ENCODE peak calls at places on chromosomes 7 and 10, in four cellular contexts. C, Y, M and O are unnamed samples.

GRCh38 chr7:11858668-11859302 is 26.8 kb upstream of the THSD7A start:
- DNase-seq in C (no peak), Y (peak), M (no peak), O (no peak)

GRCh38 chr7:75072978-75073282 is 672 bp downstream of the RCC1L start:
- DNase-seq in C (no peak), Y (no peak), M (no peak), O (no peak)

GRCh38 chr7:26083113-26083512 is 68.9 kb upstream of the NFE2L3 start:
- DNase-seq in C (peak), Y (peak), M (no peak), O (no peak)

GRCh38 chr7:104123786-104124185 is 84.0 kb downstream of the ORC5 start:
- DNase-seq in C (peak), Y (peak), M (peak), O (no peak)

GRCh38 chr10:90865400-90865799 is 6.4 kb upstream of the RPP30 start:
- DNase-seq in C (peak), Y (no peak), M (peak), O (no peak)

GRCh38 chr10:49302088-49302487 is 3.1 kb downstream of the C10orf71 start:
- DNase-seq in C (no peak), Y (no peak), M (no peak), O (no peak)

GRCh38 chr7:29265208-29265923 is 70.8 kb downstream of the CHN2 start:
- DNase-seq in C (peak), Y (peak), M (peak), O (no peak)

GRCh38 chr10:15333909-15334649 is 37.0 kb downstream of the FAM171A1 start:
- DNase-seq in C (no peak), Y (no peak), M (no peak), O (no peak)

GRCh38 chr10:85786401-85786899 is 580.1 kb downstream of the GRID1 start:
- DNase-seq in C (no peak), Y (no peak), M (no peak), O (no peak)

GRCh38 chr10:31146496-31147219 is 115.0 kb upstream of the ZNF438 start:
- DNase-seq in C (peak), Y (peak), M (peak), O (no peak)

GRCh38 chr7:83468251-83468739 is 180.6 kb downstream of the SEMA3E start:
- DNase-seq in C (peak), Y (peak), M (peak), O (peak)

GRCh38 chr10:109062371-109062770 is 860.9 kb downstream of the XPNPEP1 start:
- DNase-seq in C (peak), Y (peak), M (no peak), O (no peak)

GRCh38 chr7:38310601-38311057 is 37.2 kb upstream of the TARP start:
- DNase-seq in C (peak), Y (peak), M (no peak), O (no peak)

GRCh38 chr7:95469850-95470249 is 15.9 kb upstream of the ASB4 start:
- DNase-seq in C (no peak), Y (no peak), M (no peak), O (no peak)

GRCh38 chr7:107118109-107118900 is 50.5 kb upstream of the HBP1 start:
- DNase-seq in C (peak), Y (no peak), M (no peak), O (no peak)

GRCh38 chr10:100370561-100370975 is 23.5 kb downstream of the SCD start:
- DNase-seq in C (peak), Y (peak), M (no peak), O (no peak)

GRCh38 chr7:83918142-83918541 is 269.2 kb upstream of the SEMA3E start:
- DNase-seq in C (no peak), Y (no peak), M (no peak), O (no peak)

GRCh38 chr10:86255405-86256251 is 111.0 kb downstream of the GRID1 start:
- DNase-seq in C (no peak), Y (no peak), M (no peak), O (no peak)

GRCh38 chr7:157010588-157011332 is at the start of gene MNX1:
- DNase-seq in C (no peak), Y (peak), M (no peak), O (peak)

GRCh38 chr7:100162874-100163533 is 4.5 kb upstream of the TRAPPC14 start:
- DNase-seq in C (no peak), Y (peak), M (no peak), O (no peak)

GRCh38 chr10:21860718-21861117 is 142.8 kb downstream of the DNAJC1 start:
- DNase-seq in C (peak), Y (no peak), M (no peak), O (no peak)

GRCh38 chr10:60645928-60646433 is 132.3 kb upstream of the CDK1 start:
- DNase-seq in C (no peak), Y (no peak), M (no peak), O (no peak)

GRCh38 chr10:47406870-47407648 is 23.0 kb upstream of the ZNF488 start:
- DNase-seq in C (peak), Y (peak), M (peak), O (no peak)

GRCh38 chr7:75617634-75618234 is 121.0 kb downstream of the HIP1 start:
- DNase-seq in C (no peak), Y (peak), M (no peak), O (peak)

GRCh38 chr7:92881091-92881485 is 44.7 kb upstream of the CDK6 start:
- DNase-seq in C (no peak), Y (no peak), M (no peak), O (no peak)

GRCh38 chr10:73625004-73625883 is 16.0 kb downstream of the MYOZ1 start:
- DNase-seq in C (peak), Y (peak), M (peak), O (no peak)

GRCh38 chr10:91798736-91799579 is 732 bp downstream of the TNKS2 start:
- DNase-seq in C (peak), Y (peak), M (peak), O (peak)

GRCh38 chr7:114988755-114989154 is 66.9 kb downstream of the MDFIC start:
- DNase-seq in C (peak), Y (peak), M (peak), O (no peak)

GRCh38 chr10:87618470-87619423 is 40.9 kb upstream of the PAPSS2 start:
- DNase-seq in C (peak), Y (peak), M (no peak), O (no peak)

GRCh38 chr7:67438174-67438837 is 441.7 kb downstream of the TYW1 start:
- DNase-seq in C (no peak), Y (no peak), M (no peak), O (no peak)

GRCh38 chr10:127447197-127447596 is 101.9 kb upstream of the NPS start:
- DNase-seq in C (no peak), Y (no peak), M (no peak), O (no peak)

GRCh38 chr10:6171891-6172354 is 30.8 kb upstream of the PFKFB3 start:
- DNase-seq in C (peak), Y (no peak), M (peak), O (no peak)

GRCh38 chr7:137454169-137455166 is 110.9 kb upstream of the PTN start:
- DNase-seq in C (peak), Y (peak), M (peak), O (peak)

GRCh38 chr10:6151087-6151977 is 51.4 kb upstream of the PFKFB3 start:
- DNase-seq in C (peak), Y (peak), M (peak), O (peak)

GRCh38 chr7:5643280-5643679 is 138.2 kb downstream of the RNF216 start:
- DNase-seq in C (no peak), Y (peak), M (peak), O (no peak)

GRCh38 chr7:130982160-130982638 is 248.2 kb upstream of the KLF14 start:
- DNase-seq in C (peak), Y (peak), M (no peak), O (peak)

GRCh38 chr7:94376281-94376680 is 18.4 kb upstream of the COL1A2 start:
- DNase-seq in C (no peak), Y (no peak), M (no peak), O (no peak)

GRCh38 chr7:94374721-94375120 is 20.0 kb upstream of the COL1A2 start:
- DNase-seq in C (peak), Y (no peak), M (no peak), O (no peak)

GRCh38 chr7:94375167-94375566 is 19.5 kb upstream of the COL1A2 start:
- DNase-seq in C (peak), Y (peak), M (peak), O (no peak)

GRCh38 chr7:94375713-94376112 is 19.0 kb upstream of the COL1A2 start:
- DNase-seq in C (peak), Y (peak), M (peak), O (no peak)

GRCh38 chr7:94374231-94374630 is 20.5 kb upstream of the COL1A2 start:
- DNase-seq in C (peak), Y (peak), M (peak), O (no peak)
- TF ChIP-seq CTCF in C (no peak), Y (no peak), M (peak), O (no peak)

GRCh38 chr10:51047857-51048256 is 26.4 kb upstream of the PRKG1 start:
- DNase-seq in C (peak), Y (no peak), M (no peak), O (no peak)
- TF ChIP-seq CTCF in C (peak), Y (no peak), M (peak), O (no peak)

GRCh38 chr10:63862860-63863259 is 341.7 kb downstream of the REEP3 start:
- DNase-seq in C (no peak), Y (no peak), M (no peak), O (no peak)

GRCh38 chr10:63865210-63865609 is 344.0 kb downstream of the REEP3 start:
- DNase-seq in C (no peak), Y (no peak), M (no peak), O (no peak)

GRCh38 chr10:63866075-63866746 is 345.0 kb downstream of the REEP3 start:
- DNase-seq in C (peak), Y (peak), M (peak), O (peak)

DNA sequence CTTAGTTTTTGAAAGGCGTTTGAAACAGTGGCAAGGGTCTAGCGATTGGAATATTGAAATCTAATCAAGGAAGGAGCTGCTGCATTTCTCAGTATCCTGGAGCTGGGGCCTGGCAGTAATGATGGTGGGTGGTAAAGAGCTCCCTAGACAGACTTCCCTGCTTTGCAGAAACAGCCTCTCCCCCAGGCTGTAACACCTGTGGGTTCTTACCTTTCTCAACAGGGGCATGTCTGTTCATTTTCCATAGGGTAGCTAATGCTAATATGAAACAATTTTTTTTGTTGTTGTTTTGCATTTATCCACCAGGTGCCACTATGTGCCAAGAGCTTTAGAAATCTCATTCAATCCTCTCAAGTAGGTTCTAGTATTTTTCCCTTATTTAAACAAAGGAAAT is 345.5 kb downstream of the REEP3 start:
- DNase-seq in C (peak), Y (peak), M (no peak), O (no peak)
- TF ChIP-seq CTCF in C (peak), Y (peak), M (no peak), O (peak)

GRCh38 chr10:76315240-76315639 is 883.8 kb downstream of the LRMDA start:
- DNase-seq in C (no peak), Y (no peak), M (no peak), O (no peak)

GRCh38 chr10:76309744-76310441 is 878.5 kb downstream of the LRMDA start:
- DNase-seq in C (peak), Y (no peak), M (no peak), O (no peak)

GRCh38 chr10:76308946-76309529 is 877.6 kb downstream of the LRMDA start:
- DNase-seq in C (no peak), Y (no peak), M (no peak), O (no peak)

GRCh38 chr10:76310681-76311080 is 879.3 kb downstream of the LRMDA start:
- DNase-seq in C (no peak), Y (no peak), M (no peak), O (no peak)

DNA sequence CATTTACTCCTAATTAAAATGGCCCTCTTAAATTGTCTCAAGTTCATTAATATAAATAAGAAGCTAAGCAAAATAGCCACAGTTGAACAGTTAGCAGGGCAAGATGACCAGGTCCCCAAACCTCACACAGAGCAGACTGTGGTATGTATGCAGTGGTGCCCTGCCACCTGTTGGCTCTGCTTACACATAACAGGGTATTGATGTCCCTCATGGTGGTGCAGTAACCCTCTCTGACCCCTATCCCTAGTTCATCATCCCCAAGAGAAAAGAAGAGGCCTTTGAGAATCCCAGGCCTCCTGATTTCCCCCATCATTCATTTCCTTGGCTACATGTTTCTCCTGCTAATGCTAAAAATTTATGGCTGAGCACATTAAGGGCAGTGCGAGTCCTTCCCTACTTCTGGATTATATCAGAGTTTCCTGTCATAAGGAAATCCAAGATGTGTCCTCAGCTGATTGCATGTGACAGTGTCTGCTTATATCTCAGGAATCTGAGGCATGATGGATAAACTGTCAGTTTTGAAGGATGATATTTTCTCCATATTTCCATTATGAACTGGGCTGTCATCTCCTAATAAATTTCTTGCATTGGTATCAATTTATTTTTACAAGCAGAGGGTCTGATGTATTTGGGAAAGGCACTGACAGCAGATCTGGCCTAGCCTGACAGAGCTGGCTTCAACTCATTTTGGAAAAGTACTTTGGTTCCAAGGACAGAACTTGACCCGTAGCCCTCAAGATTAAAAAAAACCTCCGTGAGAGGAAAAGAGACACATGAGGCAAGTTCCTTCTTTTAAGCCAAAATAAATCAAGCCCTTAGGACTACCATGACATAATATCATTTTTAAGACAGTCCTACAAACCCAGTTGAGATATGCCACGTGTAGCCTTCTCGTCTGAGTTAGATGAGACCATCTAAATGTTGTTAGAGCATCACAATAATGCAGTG is 880.6 kb downstream of the LRMDA start:
- DNase-seq in C (peak), Y (peak), M (no peak), O (peak)
- TF ChIP-seq CTCF in C (peak), Y (peak), M (peak), O (peak)

GRCh38 chr7:1163121-1163520 is 3.1 kb upstream of the ZFAND2A start:
- DNase-seq in C (no peak), Y (no peak), M (no peak), O (no peak)
- TF ChIP-seq CTCF in C (no peak), Y (no peak), M (no peak), O (no peak)